ENCODE peak calls at places on chromosomes 13 and 19, in five cellular contexts. X, W, C, I and U are unnamed samples.

GRCh38 chr13:34383728-34384127 is 558.3 kb upstream of the NBEA start:
- DNase-seq in X (no peak), W (no peak), C (no peak), I (no peak), U (no peak)

GRCh38 chr13:106617561-106617960 is 49.6 kb upstream of the ARGLU1 start:
- DNase-seq in X (no peak), W (peak), C (peak), I (peak), U (peak)

GRCh38 chr19:46221981-46222610 is 7.4 kb upstream of the IGFL1 start:
- DNase-seq in X (peak), W (peak), C (peak), I (peak), U (peak)

GRCh38 chr19:16945364-16945714 is 56.5 kb downstream of the F2RL3 start:
- DNase-seq in X (no peak), W (no peak), C (no peak), I (no peak), U (no peak)

GRCh38 chr13:100214886-100215285 is 126.0 kb downstream of the PCCA start:
- DNase-seq in X (no peak), W (peak), C (peak), I (peak), U (peak)

GRCh38 chr19:35328851-35329285 is at the start of gene CD22:
- DNase-seq in X (no peak), W (no peak), C (no peak), I (no peak), U (no peak)

GRCh38 chr13:106096661-106097092 is 438.8 kb downstream of the EFNB2 start:
- DNase-seq in X (no peak), W (peak), C (peak), I (peak), U (peak)

GRCh38 chr13:61880576-61881283 is 465.1 kb upstream of the PCDH20 start:
- DNase-seq in X (peak), W (peak), C (peak), I (no peak), U (peak)

GRCh38 chr19:18603255-18603957 is 3.2 kb downstream of the CRLF1 start:
- DNase-seq in X (peak), W (no peak), C (peak), I (no peak), U (no peak)

GRCh38 chr19:54554006-54554405 is 19.6 kb upstream of the LILRA2 start:
- DNase-seq in X (no peak), W (no peak), C (no peak), I (no peak), U (no peak)

GRCh38 chr13:30862707-30863106 is 43.4 kb upstream of the MEDAG start:
- DNase-seq in X (peak), W (no peak), C (peak), I (no peak), U (no peak)

GRCh38 chr19:29245221-29245620 is 32.3 kb upstream of the UQCRFS1 start:
- DNase-seq in X (no peak), W (no peak), C (no peak), I (no peak), U (no peak)

GRCh38 chr13:21435710-21436151 is 23.4 kb downstream of the ZDHHC20 start:
- DNase-seq in X (no peak), W (peak), C (peak), I (peak), U (peak)

GRCh38 chr13:22062478-22063205 is 391.8 kb downstream of the FGF9 start:
- DNase-seq in X (no peak), W (peak), C (no peak), I (no peak), U (no peak)

GRCh38 chr19:35116085-35116801 is 620 bp downstream of the FXYD3 start:
- DNase-seq in X (no peak), W (peak), C (no peak), I (peak), U (peak)

GRCh38 chr13:81683526-81683925 is 1342.6 kb upstream of the SPRY2 start:
- DNase-seq in X (no peak), W (no peak), C (no peak), I (no peak), U (no peak)

GRCh38 chr13:48954086-48954485 is 21.6 kb upstream of the FNDC3A start:
- DNase-seq in X (no peak), W (peak), C (peak), I (peak), U (peak)

GRCh38 chr13:41613984-41614581 is 156.7 kb downstream of the RGCC start:
- DNase-seq in X (no peak), W (peak), C (peak), I (peak), U (peak)

GRCh38 chr13:30529085-30529815 is 63.5 kb upstream of the HMGB1 start:
- DNase-seq in X (no peak), W (no peak), C (peak), I (no peak), U (peak)

GRCh38 chr19:17915940-17916593 is 16.7 kb upstream of the CCDC124 start:
- DNase-seq in X (no peak), W (peak), C (no peak), I (peak), U (peak)

GRCh38 chr13:50403311-50403710 is 388.1 kb downstream of the KCNRG start:
- DNase-seq in X (no peak), W (peak), C (no peak), I (no peak), U (peak)

GRCh38 chr13:36157475-36157874 is 26.3 kb upstream of the DCLK1 start:
- DNase-seq in X (no peak), W (no peak), C (no peak), I (no peak), U (no peak)

GRCh38 chr13:97535619-97536018 is 101.7 kb downstream of the RAP2A start:
- DNase-seq in X (no peak), W (peak), C (no peak), I (peak), U (no peak)

GRCh38 chr13:102234618-102235017 is 167.2 kb downstream of the FGF14 start:
- DNase-seq in X (no peak), W (peak), C (no peak), I (peak), U (peak)

GRCh38 chr13:50512602-50513527 is 330.6 kb downstream of the DLEU7 start:
- DNase-seq in X (no peak), W (no peak), C (peak), I (no peak), U (no peak)

GRCh38 chr19:53982611-53983010 is 8.8 kb upstream of the CACNG6 start:
- DNase-seq in X (peak), W (no peak), C (no peak), I (no peak), U (no peak)

GRCh38 chr19:5336195-5336965 is 4.2 kb downstream of the PTPRS start:
- DNase-seq in X (no peak), W (no peak), C (no peak), I (no peak), U (no peak)

GRCh38 chr19:1807695-1808394 is 4.2 kb downstream of the ATP8B3 start:
- DNase-seq in X (no peak), W (no peak), C (no peak), I (no peak), U (no peak)

GRCh38 chr19:1806184-1807029 is 5.7 kb downstream of the ATP8B3 start:
- DNase-seq in X (no peak), W (no peak), C (no peak), I (no peak), U (no peak)

GRCh38 chr19:1804858-1805257 is 7.2 kb downstream of the ATP8B3 start:
- DNase-seq in X (no peak), W (no peak), C (no peak), I (no peak), U (no peak)

GRCh38 chr19:1807030-1807694 is 4.9 kb downstream of the ATP8B3 start:
- DNase-seq in X (no peak), W (no peak), C (no peak), I (no peak), U (no peak)

GRCh38 chr19:1805401-1806183 is 6.5 kb downstream of the ATP8B3 start:
- DNase-seq in X (no peak), W (no peak), C (no peak), I (no peak), U (no peak)
- TF ChIP-seq CTCF in X (no peak), W (no peak), C (no peak), I (no peak), U (no peak)

DNA sequence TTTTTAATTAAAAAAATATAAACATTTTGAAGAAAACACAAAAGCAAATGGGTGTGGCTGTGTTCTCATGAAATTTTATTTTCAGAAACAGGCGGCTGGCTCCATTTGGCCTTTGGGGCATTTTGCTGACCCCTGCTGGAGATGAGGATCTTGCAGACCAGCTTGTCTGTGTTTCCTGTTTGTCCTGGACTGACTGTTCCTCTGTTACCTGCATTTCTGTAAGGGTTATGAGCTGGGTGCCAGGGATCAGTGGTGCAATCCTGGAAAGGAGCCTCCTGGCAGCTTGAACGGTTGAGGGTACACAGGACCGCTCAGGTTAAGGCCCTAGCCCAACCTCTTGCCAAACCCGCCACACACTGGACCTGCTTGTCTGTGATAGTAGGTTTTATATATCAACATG is 49.9 kb downstream of the ZNF787 start:
- DNase-seq in X (no peak), W (no peak), C (no peak), I (no peak), U (peak)
- TF ChIP-seq CTCF in X (no peak), W (peak), C (no peak), I (peak), U (peak)

DNA sequence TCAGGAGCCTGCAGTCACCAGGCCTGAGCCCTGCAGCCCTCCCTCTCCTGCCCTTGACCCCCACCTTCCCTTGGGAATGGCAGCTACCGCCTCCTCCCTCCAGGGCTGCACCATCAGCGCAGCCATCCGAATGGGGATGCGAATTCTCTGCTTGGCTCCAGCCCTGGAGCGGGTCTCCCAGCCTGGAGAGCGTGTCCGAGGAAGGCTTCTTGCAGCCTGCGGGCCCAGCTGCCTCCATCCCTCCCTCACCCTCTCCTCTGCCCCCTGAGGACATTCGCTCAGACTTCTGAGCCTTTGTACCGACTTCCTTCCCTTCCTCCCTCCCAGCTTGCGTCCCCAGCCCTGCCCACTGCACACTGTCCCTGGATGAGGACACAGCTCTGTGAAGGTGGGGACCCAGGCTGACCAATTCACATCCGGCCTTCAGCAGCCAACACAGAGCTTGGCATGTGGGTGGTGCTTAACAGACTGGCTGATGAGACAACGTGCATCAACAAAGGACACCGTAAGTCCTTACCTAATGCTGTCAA is 6.0 kb upstream of the NKPD1 start:
- DNase-seq in X (peak), W (no peak), C (no peak), I (peak), U (no peak)
- TF ChIP-seq CTCF in X (no peak), W (no peak), C (no peak), I (no peak), U (no peak)

GRCh38 chr13:60620611-60621395 is 223.8 kb downstream of the TDRD3 start:
- DNase-seq in X (no peak), W (no peak), C (peak), I (no peak), U (no peak)

GRCh38 chr13:60619461-60619860 is 222.4 kb downstream of the TDRD3 start:
- DNase-seq in X (no peak), W (no peak), C (no peak), I (no peak), U (no peak)

GRCh38 chr13:60623131-60623530 is 226.1 kb downstream of the TDRD3 start:
- DNase-seq in X (no peak), W (no peak), C (no peak), I (peak), U (no peak)

GRCh38 chr13:60613080-60613479 is 216.1 kb downstream of the TDRD3 start:
- DNase-seq in X (no peak), W (no peak), C (no peak), I (no peak), U (no peak)

DNA sequence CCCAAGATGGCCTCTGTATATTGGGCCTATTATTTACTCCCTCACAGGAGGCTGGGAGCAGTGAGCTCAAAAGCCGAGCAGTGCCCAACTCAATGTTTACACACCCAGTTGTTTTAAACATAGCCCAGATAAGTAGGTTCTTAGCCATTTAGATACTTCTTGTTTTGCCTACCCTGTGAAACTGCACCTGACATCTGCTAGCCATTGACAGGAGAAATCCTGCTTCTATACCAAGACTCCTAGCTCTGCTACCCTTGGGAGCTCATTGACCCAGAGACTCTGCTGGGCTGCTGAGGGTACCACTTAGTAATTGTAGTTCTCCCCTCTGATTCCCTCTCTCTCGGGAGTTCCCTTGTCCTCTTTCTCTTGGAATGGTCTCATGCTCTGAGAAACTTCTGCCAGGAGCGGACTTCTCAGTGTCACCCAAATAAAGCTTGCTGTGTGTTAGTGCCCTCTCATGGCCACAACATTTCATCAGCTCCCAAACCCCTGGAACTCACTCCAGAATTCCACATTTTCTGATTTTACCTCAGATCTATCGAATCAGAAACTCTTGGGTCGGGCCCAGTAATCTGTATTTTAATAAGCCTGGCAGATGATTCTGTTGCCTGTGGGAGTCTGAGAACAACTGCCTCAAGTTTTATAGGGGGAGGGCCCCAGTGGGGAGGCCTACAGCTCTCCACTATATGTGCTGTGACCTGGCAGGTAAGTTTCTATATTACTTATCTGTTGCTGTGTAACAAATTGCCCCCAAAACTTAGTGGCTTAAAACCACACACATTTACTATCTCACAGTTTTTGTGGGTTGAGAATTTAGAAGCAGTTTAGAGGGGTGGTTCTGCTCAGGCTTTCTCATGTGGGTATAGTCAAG is 221.1 kb downstream of the TDRD3 start:
- DNase-seq in X (peak), W (peak), C (peak), I (no peak), U (peak)
- TF ChIP-seq CTCF in X (no peak), W (peak), C (peak), I (peak), U (peak)

GRCh38 chr19:4067396-4068057 is 828 bp upstream of the ZBTB7A start:
- DNase-seq in X (no peak), W (no peak), C (no peak), I (no peak), U (no peak)
- TF ChIP-seq CTCF in X (no peak), W (no peak), C (no peak), I (no peak), U (no peak)